ENCODE peak calls at places on chromosomes 12 and 14, in seven cellular contexts. C is progenitor cell of endocrine pancreas, G is brain microvascular endothelial cell, J is BJ, X is neural progenitor cell, S is breast epithelium, I is sigmoid colon. Y is an unnamed sample.

GRCh38 chr14:30252151-30252550 is 306.8 kb upstream of the G2E3 start:
- DNase-seq in C (no peak), G (no peak), J (no peak), X (no peak), S (no peak), I (no peak), Y (no peak)

GRCh38 chr12:121475279-121475678 is 75.4 kb downstream of the RNF34 start:
- DNase-seq in C (no peak), G (no peak), J (no peak), X (no peak), S (no peak), I (no peak), Y (no peak)

GRCh38 chr12:93664573-93665138 is 12.5 kb upstream of the CRADD start:
- DNase-seq in C (no peak), G (no peak), J (no peak), X (no peak), S (no peak), I (no peak), Y (no peak)

GRCh38 chr14:50311337-50311973 is 574 bp downstream of the L2HGDH start:
- DNase-seq in C (no peak), G (no peak), J (no peak), X (peak), S (no peak), I (no peak), Y (no peak)

GRCh38 chr14:52267501-52268190 is at the start of gene PTGDR:
- DNase-seq in C (peak), G (no peak), J (no peak), X (peak), S (no peak), I (no peak), Y (no peak)

GRCh38 chr14:46819117-46819516 is 167.5 kb upstream of the RPL10L start:
- DNase-seq in C (no peak), G (no peak), J (no peak), X (no peak), S (no peak), I (no peak), Y (no peak)

GRCh38 chr12:103834897-103835390 is 6.1 kb downstream of the NT5DC3 start:
- DNase-seq in C (no peak), G (no peak), J (no peak), X (no peak), S (no peak), I (no peak), Y (no peak)

GRCh38 chr14:23207146-23207540 is 23.7 kb upstream of the SLC7A8 start:
- DNase-seq in C (no peak), G (no peak), J (no peak), X (no peak), S (no peak), I (no peak), Y (no peak)

GRCh38 chr12:62934799-62935674 is at the start of gene PPM1H:
- DNase-seq in C (peak), G (peak), J (no peak), X (peak), S (peak), I (peak), Y (peak)

GRCh38 chr14:76773956-76774355 is 12.7 kb downstream of the VASH1 start:
- DNase-seq in C (no peak), G (no peak), J (no peak), X (no peak), S (peak), I (peak), Y (no peak)

GRCh38 chr12:131491887-131492490 is 218.9 kb upstream of the SFSWAP start:
- DNase-seq in C (no peak), G (no peak), J (no peak), X (no peak), S (no peak), I (no peak), Y (no peak)

GRCh38 chr12:102596687-102597086 is 116.3 kb upstream of the IGF1 start:
- DNase-seq in C (no peak), G (no peak), J (no peak), X (no peak), S (no peak), I (no peak), Y (no peak)

GRCh38 chr14:53500191-53500590 is 347.1 kb upstream of the DDHD1 start:
- DNase-seq in C (no peak), G (no peak), J (no peak), X (no peak), S (no peak), I (no peak), Y (no peak)

GRCh38 chr14:55832122-55832911 is 252.3 kb downstream of the KTN1 start:
- DNase-seq in C (no peak), G (peak), J (no peak), X (no peak), S (no peak), I (no peak), Y (no peak)

GRCh38 chr12:10392394-10392930 is 2.6 kb upstream of the KLRK1 start:
- DNase-seq in C (no peak), G (peak), J (peak), X (no peak), S (peak), I (peak), Y (no peak)

DNA sequence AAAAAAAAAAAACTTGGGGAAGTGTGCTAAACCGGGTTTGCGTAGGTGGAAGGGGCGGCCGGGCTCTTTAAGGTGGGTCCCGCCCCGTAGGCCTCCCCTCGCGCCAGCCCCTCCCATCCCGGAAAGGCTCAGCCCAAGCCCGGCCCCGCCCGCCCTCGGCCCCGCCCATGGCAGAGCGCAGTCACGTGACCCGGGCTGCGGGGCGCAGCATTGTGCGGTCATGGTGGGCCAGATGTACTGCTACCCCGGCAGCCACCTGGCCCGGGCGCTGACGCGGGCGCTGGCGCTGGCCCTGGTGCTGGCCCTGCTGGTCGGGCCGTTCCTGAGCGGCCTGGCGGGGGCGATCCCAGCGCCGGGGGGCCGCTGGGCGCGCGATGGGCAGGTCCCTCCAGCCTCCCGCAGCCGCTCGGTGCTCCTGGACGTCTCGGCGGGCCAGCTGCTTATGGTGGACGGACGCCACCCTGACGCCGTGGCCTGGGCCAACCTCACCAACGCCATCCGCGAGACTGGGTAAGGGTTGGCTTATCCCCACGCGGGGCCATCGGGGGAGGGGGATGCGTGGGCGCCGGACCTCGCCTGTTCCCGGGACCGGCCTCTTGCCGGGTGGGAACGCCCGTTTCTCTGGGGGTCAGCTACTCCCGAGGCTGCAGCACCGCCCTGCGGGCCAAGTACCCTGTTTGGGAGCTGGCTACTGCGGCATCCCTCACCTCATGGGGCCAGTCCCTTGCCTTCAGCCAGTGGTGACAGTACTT is at the start of gene PLBD2:
- DNase-seq in C (peak), G (peak), J (peak), X (peak), S (peak), I (peak), Y (peak)
- TF ChIP-seq CTCF in C (peak), G (peak), J (no peak), X (no peak), S (no peak), I (no peak), Y (no peak)

GRCh38 chr12:19129486-19130223 is at the start of gene PLEKHA5:
- DNase-seq in C (peak), G (peak), J (no peak), X (peak), S (peak), I (peak), Y (peak)
- TF ChIP-seq CTCF in C (peak), G (peak), J (peak), X (no peak), S (no peak), I (no peak), Y (peak)

DNA sequence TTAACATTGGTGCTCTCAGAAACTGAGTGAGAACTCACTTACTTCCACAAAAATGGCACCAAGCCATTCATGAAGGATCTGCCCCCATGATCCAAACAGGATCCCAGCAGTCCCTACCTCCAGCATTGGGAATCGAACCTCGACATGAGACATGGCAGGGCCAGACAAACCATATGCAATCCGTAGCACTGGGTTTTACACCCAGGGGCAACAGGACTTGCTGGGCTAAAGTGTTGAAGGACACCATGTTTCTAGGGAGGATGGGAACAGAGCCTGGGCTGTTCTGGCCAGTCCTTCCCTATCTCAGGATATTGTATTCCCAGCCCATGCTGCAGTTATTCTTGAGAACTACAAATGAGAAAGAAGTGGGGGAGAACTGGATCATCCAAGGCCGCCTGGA is 36.6 kb downstream of the SERPINA3 start:
- DNase-seq in C (no peak), G (no peak), J (no peak), X (no peak), S (no peak), I (no peak), Y (no peak)
- TF ChIP-seq CTCF in C (no peak), G (no peak), J (no peak), X (no peak), S (no peak), I (no peak), Y (no peak)

GRCh38 chr14:100028990-100029677 is 36.1 kb upstream of the EVL start:
- DNase-seq in C (no peak), G (peak), J (no peak), X (no peak), S (no peak), I (no peak), Y (no peak)
- TF ChIP-seq CTCF in C (no peak), G (peak), J (peak), X (no peak), S (no peak), I (no peak), Y (no peak)

DNA sequence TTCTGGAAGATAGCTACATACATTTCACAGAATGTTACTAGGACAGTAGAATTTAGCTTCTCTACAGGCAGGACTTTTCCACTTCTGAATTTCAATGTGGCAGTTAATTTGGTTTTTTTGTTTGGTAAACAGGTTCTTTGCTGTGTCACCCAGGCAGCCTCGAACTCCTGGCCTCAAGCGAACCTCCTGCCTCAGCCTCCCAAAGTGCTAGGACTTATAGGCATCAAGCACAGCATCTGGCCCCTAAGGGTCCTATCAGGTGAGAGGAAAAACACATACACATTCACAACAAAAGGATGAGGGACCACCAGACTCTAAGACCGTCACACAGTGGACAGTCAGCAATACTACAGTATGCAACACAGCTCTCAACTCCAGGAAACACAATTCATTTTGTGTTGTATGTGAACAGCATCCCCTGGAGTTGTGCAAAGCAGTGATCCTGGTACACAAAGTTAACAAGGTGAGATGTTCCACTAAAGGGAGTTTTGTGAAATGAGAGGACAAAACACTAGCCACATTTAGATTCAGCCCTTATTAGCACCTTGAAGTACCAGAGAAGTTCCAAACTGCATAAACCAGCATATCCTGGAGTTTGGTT is 6.9 kb downstream of the ATP2B1 start:
- DNase-seq in C (no peak), G (no peak), J (no peak), X (no peak), S (no peak), I (no peak), Y (no peak)
- TF ChIP-seq CTCF in C (no peak), G (no peak), J (no peak), X (no peak), S (no peak), I (no peak), Y (no peak)

GRCh38 chr14:60515244-60515695 is 6.3 kb downstream of the SIX6 start:
- DNase-seq in C (no peak), G (no peak), J (no peak), X (no peak), S (no peak), I (no peak), Y (no peak)

GRCh38 chr14:60510976-60511599 is 2.1 kb downstream of the SIX6 start:
- DNase-seq in C (no peak), G (no peak), J (no peak), X (peak), S (no peak), I (no peak), Y (no peak)

GRCh38 chr14:60515696-60516284 is 6.8 kb downstream of the SIX6 start:
- DNase-seq in C (peak), G (no peak), J (no peak), X (peak), S (no peak), I (no peak), Y (no peak)

GRCh38 chr14:60512952-60513554 is 4.1 kb downstream of the SIX6 start:
- DNase-seq in C (no peak), G (no peak), J (no peak), X (peak), S (no peak), I (no peak), Y (no peak)

GRCh38 chr14:60514378-60515243 is 5.7 kb downstream of the SIX6 start:
- DNase-seq in C (peak), G (no peak), J (no peak), X (peak), S (no peak), I (no peak), Y (no peak)
- TF ChIP-seq CTCF in C (peak), G (peak), J (no peak), X (peak), S (no peak), I (no peak), Y (peak)

GRCh38 chr12:7017870-7018349 is 366 bp downstream of the LPCAT3 start:
- DNase-seq in C (no peak), G (peak), J (no peak), X (no peak), S (no peak), I (no peak), Y (no peak)

GRCh38 chr12:7018350-7019042 is at the start of gene LPCAT3:
- DNase-seq in C (peak), G (peak), J (peak), X (peak), S (peak), I (peak), Y (peak)

GRCh38 chr12:7021956-7022355 is 3.7 kb upstream of the LPCAT3 start:
- DNase-seq in C (no peak), G (no peak), J (no peak), X (no peak), S (no peak), I (no peak), Y (no peak)

GRCh38 chr12:7016958-7017571 is 1.2 kb downstream of the LPCAT3 start:
- DNase-seq in C (no peak), G (no peak), J (no peak), X (no peak), S (no peak), I (no peak), Y (no peak)

DNA sequence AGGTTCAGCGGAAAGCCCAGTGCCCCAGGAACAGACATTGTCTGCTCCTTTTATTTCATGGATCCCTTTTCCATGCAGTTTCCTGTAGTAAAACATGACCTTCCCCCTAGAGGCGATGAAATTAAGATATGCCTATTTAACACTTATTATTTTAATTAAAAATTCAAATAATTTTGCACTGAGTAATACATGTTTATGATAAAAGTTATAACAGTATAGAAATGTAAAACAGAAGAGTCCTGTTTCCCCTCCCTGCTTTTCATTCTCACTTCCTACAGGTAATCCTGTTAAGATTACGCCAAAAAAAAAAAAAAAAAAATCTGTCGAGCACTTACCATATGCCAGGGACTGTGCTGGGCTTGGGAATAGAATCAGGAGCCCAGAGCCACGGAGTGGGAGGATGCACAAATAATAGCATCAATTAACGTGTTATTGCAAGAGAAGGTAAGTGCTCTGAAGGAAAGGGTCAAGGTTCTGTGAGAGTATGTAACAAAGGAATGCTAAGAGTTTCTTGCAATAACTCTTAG is 830 bp upstream of the LPCAT3 start:
- DNase-seq in C (no peak), G (no peak), J (no peak), X (no peak), S (no peak), I (no peak), Y (no peak)
- TF ChIP-seq CTCF in C (no peak), G (no peak), J (no peak), X (no peak), S (no peak), I (no peak), Y (no peak)

GRCh38 chr14:24212924-24213865 is at the start of gene CHMP4A:
- DNase-seq in C (peak), G (peak), J (peak), X (peak), S (peak), I (peak), Y (peak)
- TF ChIP-seq CTCF in C (peak), G (peak), J (peak), X (peak), S (no peak), I (no peak), Y (no peak)

GRCh38 chr12:2800046-2800570 is 5.3 kb downstream of the FKBP4 start:
- DNase-seq in C (no peak), G (no peak), J (no peak), X (no peak), S (no peak), I (no peak), Y (no peak)

GRCh38 chr12:2796187-2796663 is 1.5 kb downstream of the FKBP4 start:
- DNase-seq in C (no peak), G (no peak), J (no peak), X (peak), S (no peak), I (no peak), Y (no peak)

GRCh38 chr12:2795291-2796186 is 769 bp downstream of the FKBP4 start:
- DNase-seq in C (peak), G (peak), J (no peak), X (peak), S (peak), I (peak), Y (peak)

GRCh38 chr12:2794736-2795289 is at the start of gene FKBP4:
- DNase-seq in C (peak), G (peak), J (no peak), X (peak), S (peak), I (peak), Y (peak)

GRCh38 chr12:2797721-2798418 is 3.1 kb downstream of the FKBP4 start:
- DNase-seq in C (no peak), G (no peak), J (no peak), X (no peak), S (no peak), I (no peak), Y (no peak)
- TF ChIP-seq CTCF in C (no peak), G (peak), J (peak), X (no peak), S (no peak), I (no peak), Y (no peak)